ENCODE peak calls at places on chromosome 2, in four cellular contexts. One of them, this sample, is unnamed.

GRCh38 chr2:14720319-14720718 is 87.8 kb downstream of the LRATD1 start:
- DNase-seq in suprapubic skin: no peak
- DNase-seq in adrenal gland: peak
- DNase-seq in H9: no peak
- DNase-seq in this sample: no peak

GRCh38 chr2:231462729-231463465 is 1.4 kb downstream of the NCL start:
- DNase-seq in suprapubic skin: no peak
- DNase-seq in adrenal gland: no peak
- DNase-seq in H9: no peak
- DNase-seq in this sample: peak

GRCh38 chr2:36361396-36361795 is 5.8 kb downstream of the CRIM1 start:
- DNase-seq in H9: no peak
- DNase-seq in adrenal gland: no peak
- DNase-seq in suprapubic skin: no peak
- DNase-seq in this sample: no peak

GRCh38 chr2:234679766-234680687 is 183.1 kb upstream of the ARL4C start:
- DNase-seq in H9: no peak
- DNase-seq in adrenal gland: peak
- DNase-seq in suprapubic skin: peak
- DNase-seq in this sample: no peak

GRCh38 chr2:148534416-148535205 is 109.9 kb upstream of the EPC2 start:
- DNase-seq in adrenal gland: no peak
- DNase-seq in suprapubic skin: peak
- DNase-seq in H9: no peak
- DNase-seq in this sample: no peak

GRCh38 chr2:235546436-235546835 is 52.6 kb downstream of the AGAP1 start:
- DNase-seq in suprapubic skin: no peak
- DNase-seq in H9: no peak
- DNase-seq in adrenal gland: no peak
- DNase-seq in this sample: no peak

GRCh38 chr2:141557329-141558098 is 573.3 kb downstream of the LRP1B start:
- DNase-seq in adrenal gland: no peak
- DNase-seq in H9: no peak
- DNase-seq in suprapubic skin: no peak
- DNase-seq in this sample: no peak

GRCh38 chr2:214808961-214809750 is at the start of gene BARD1:
- DNase-seq in H9: peak
- DNase-seq in adrenal gland: peak
- DNase-seq in suprapubic skin: peak
- DNase-seq in this sample: peak

GRCh38 chr2:119315241-119315925 is 51.3 kb downstream of the C2orf76 start:
- DNase-seq in suprapubic skin: no peak
- DNase-seq in adrenal gland: no peak
- DNase-seq in H9: no peak
- DNase-seq in this sample: no peak

GRCh38 chr2:16368328-16368727 is 297.3 kb downstream of the CYRIA start:
- DNase-seq in H9: no peak
- DNase-seq in adrenal gland: no peak
- DNase-seq in suprapubic skin: no peak
- DNase-seq in this sample: no peak

GRCh38 chr2:44680983-44681481 is 260.5 kb upstream of the SIX3 start:
- DNase-seq in suprapubic skin: no peak
- DNase-seq in H9: no peak
- DNase-seq in adrenal gland: no peak
- DNase-seq in this sample: no peak

GRCh38 chr2:66849128-66849527 is 414.2 kb downstream of the MEIS1 start:
- DNase-seq in suprapubic skin: no peak
- DNase-seq in H9: no peak
- DNase-seq in adrenal gland: no peak
- DNase-seq in this sample: no peak

GRCh38 chr2:199471443-199472057 is 13.8 kb upstream of the SATB2 start:
- DNase-seq in suprapubic skin: peak
- DNase-seq in adrenal gland: peak
- DNase-seq in H9: peak
- DNase-seq in this sample: no peak
- TF ChIP-seq CTCF in suprapubic skin: peak
- TF ChIP-seq CTCF in adrenal gland: peak
- TF ChIP-seq CTCF in H9: peak
- TF ChIP-seq CTCF in this sample: peak

DNA sequence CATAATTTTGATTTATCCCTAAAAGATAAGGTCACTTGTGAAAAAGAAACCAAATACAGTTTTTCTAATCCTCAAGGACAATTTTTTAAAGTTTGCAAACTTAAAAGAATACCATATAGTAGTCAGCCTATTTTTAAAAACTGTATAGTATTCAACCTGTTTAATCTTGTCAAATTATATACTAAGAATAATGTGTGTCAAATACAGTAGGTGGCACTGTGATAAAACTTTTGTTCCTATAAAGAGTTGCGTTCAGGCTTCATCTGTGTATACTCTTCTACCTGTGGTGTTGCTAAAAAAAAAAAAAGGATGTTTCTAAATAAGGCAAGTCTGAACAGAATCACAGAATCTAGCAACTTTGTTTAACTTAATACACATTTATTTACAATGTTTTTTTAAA is 68.6 kb downstream of the CCDC138 start:
- DNase-seq in adrenal gland: no peak
- DNase-seq in H9: no peak
- DNase-seq in suprapubic skin: no peak
- DNase-seq in this sample: no peak
- TF ChIP-seq CTCF in adrenal gland: peak
- TF ChIP-seq CTCF in H9: no peak
- TF ChIP-seq CTCF in suprapubic skin: no peak
- TF ChIP-seq CTCF in this sample: no peak

GRCh38 chr2:60536716-60537115 is 16.7 kb downstream of the BCL11A start:
- DNase-seq in suprapubic skin: no peak
- DNase-seq in H9: no peak
- DNase-seq in adrenal gland: no peak
- DNase-seq in this sample: no peak
- TF ChIP-seq CTCF in suprapubic skin: no peak
- TF ChIP-seq CTCF in H9: no peak
- TF ChIP-seq CTCF in adrenal gland: no peak
- TF ChIP-seq CTCF in this sample: no peak

DNA sequence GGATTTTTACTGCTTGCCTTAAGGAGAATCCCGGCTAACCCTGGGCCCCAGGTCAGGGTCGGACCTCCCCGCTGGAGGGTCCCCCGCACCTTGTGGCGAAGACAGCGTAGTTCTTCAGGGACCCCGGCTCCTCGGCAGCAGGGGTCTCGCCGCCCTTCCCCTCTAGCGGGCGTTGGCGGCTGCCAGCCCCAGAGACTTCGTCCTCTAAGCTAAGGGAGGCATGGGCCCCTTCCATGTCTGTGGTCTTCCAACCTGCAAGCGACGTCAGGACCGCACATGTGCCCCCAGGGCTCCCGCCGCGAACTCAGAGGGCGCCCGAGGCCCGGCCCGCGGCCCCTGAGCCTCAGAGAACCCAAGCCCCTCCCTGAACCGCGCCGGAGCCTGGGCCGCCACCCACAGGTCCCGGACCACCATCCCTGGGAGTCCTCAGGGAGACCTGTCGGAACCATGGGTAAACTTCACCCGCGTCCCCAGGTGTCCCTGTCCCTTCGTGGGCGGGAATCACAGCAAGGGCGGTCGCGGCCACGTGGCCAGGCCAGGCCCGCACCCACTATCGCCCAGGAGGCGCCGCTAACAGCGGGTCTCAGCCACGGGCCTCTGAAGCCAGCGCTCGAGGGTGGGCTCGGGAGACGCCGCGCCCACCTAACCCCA is 562 bp downstream of the ANKMY1 start:
- DNase-seq in suprapubic skin: peak
- DNase-seq in H9: peak
- DNase-seq in adrenal gland: peak
- DNase-seq in this sample: no peak
- TF ChIP-seq CTCF in suprapubic skin: no peak
- TF ChIP-seq CTCF in H9: no peak
- TF ChIP-seq CTCF in adrenal gland: no peak
- TF ChIP-seq CTCF in this sample: no peak

DNA sequence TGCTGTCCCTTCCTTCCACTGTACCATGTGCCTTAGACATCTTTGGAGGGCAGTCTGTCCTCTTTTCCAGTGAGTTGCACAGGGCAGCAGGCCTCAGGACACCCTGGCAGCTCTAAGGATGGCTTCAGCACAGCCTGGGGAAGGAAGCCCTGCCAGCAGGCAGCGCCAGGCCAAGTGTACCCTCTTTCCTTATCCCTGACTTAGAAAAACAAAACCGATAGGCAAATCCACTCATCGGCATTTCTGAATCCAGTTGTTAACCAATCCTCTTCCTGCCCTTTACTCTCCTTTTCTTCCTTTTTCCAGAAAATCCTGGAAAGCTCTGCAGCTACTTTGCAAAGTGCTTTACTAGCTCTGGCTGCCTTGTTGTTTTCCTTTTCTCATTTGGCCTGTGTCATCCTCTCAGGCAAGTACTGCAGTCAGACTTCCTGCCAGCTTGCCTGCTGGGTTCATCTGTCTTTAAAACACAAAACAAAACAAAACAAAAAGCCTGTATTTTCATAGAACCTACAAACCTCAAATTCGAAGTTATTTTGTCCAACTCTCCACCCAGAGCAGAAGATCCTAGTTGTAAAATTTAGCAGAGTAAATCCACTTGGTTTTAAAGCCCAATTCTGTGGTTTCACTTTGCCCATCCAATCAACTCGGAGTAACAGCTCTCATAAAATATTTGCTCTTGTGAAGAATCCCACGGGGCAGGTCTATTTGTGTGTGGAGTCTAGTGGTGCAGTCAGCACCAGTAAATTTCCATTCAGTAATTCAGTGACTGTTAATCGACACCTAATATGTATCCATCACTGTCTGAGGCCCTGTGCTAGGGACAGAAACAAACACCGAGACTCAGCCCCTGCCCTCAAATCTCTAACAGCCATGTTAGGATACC is 45.2 kb downstream of the PCBP1 start:
- DNase-seq in H9: no peak
- DNase-seq in adrenal gland: peak
- DNase-seq in suprapubic skin: no peak
- DNase-seq in this sample: no peak
- TF ChIP-seq CTCF in H9: no peak
- TF ChIP-seq CTCF in adrenal gland: no peak
- TF ChIP-seq CTCF in suprapubic skin: no peak
- TF ChIP-seq CTCF in this sample: no peak

GRCh38 chr2:177101930-177102329 is 110.7 kb upstream of the HNRNPA3 start:
- DNase-seq in suprapubic skin: no peak
- DNase-seq in adrenal gland: no peak
- DNase-seq in H9: no peak
- DNase-seq in this sample: no peak

GRCh38 chr2:177108890-177109289 is 103.7 kb upstream of the HNRNPA3 start:
- DNase-seq in H9: no peak
- DNase-seq in suprapubic skin: no peak
- DNase-seq in adrenal gland: no peak
- DNase-seq in this sample: no peak

DNA sequence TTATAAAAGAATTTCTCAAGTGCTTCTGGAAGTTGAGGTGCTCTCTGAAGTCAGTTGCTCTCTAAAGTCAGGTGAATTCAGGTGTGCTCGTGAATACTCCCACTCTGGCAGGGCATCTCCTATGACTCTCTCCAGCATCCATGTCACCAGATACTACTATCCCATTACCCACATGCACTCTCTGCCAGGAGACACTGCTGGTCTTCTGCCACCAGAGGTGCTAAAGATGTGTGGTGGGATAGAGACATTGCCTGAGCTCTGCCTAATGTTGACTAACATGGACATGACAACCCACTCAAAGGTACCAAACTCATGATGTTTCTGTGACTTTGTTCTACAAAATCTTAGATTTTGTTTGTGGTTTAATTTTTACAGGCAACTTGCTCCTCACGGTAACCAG is 106.4 kb upstream of the HNRNPA3 start:
- DNase-seq in suprapubic skin: no peak
- DNase-seq in H9: peak
- DNase-seq in adrenal gland: no peak
- DNase-seq in this sample: no peak
- TF ChIP-seq CTCF in suprapubic skin: no peak
- TF ChIP-seq CTCF in H9: peak
- TF ChIP-seq CTCF in adrenal gland: no peak
- TF ChIP-seq CTCF in this sample: no peak

GRCh38 chr2:240469747-240470146 is 34.3 kb downstream of the GPC1 start:
- DNase-seq in suprapubic skin: no peak
- DNase-seq in adrenal gland: peak
- DNase-seq in H9: no peak
- DNase-seq in this sample: no peak

GRCh38 chr2:240469239-240469636 is 33.8 kb downstream of the GPC1 start:
- DNase-seq in adrenal gland: peak
- DNase-seq in suprapubic skin: no peak
- DNase-seq in H9: peak
- DNase-seq in this sample: no peak

GRCh38 chr2:240467659-240468299 is 32.3 kb downstream of the GPC1 start:
- DNase-seq in H9: peak
- DNase-seq in suprapubic skin: no peak
- DNase-seq in adrenal gland: peak
- DNase-seq in this sample: no peak

GRCh38 chr2:240467149-240467642 is 31.7 kb downstream of the GPC1 start:
- DNase-seq in adrenal gland: peak
- DNase-seq in H9: peak
- DNase-seq in suprapubic skin: no peak
- DNase-seq in this sample: no peak

GRCh38 chr2:240468300-240469238 is 33.1 kb downstream of the GPC1 start:
- DNase-seq in H9: peak
- DNase-seq in adrenal gland: peak
- DNase-seq in suprapubic skin: no peak
- DNase-seq in this sample: no peak
- TF ChIP-seq CTCF in H9: no peak
- TF ChIP-seq CTCF in adrenal gland: no peak
- TF ChIP-seq CTCF in suprapubic skin: no peak
- TF ChIP-seq CTCF in this sample: no peak

DNA sequence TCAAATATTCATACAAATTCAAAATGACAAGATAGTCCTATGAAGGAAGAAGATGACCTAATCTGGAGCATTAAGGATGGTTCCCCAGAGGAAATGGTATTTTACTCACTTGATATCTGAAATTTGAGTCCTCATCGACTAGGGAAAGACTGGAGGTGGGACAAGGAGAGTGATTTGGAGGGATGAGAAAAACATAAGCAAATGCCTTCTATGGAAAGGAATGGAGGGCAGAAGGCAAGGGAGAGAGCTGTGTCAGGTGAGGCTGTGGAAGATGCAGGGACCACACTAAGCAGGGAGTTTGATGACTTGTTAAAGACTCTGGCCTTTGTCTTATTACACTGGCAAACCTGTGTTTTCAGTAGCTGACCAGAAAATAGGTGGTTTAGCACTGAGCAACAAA is 38.4 kb downstream of the CALCRL start:
- DNase-seq in suprapubic skin: no peak
- DNase-seq in adrenal gland: no peak
- DNase-seq in H9: no peak
- DNase-seq in this sample: no peak
- TF ChIP-seq CTCF in suprapubic skin: no peak
- TF ChIP-seq CTCF in adrenal gland: no peak
- TF ChIP-seq CTCF in H9: no peak
- TF ChIP-seq CTCF in this sample: no peak

GRCh38 chr2:237171396-237171795 is 85.7 kb downstream of the COPS8 start:
- DNase-seq in H9: no peak
- DNase-seq in adrenal gland: peak
- DNase-seq in suprapubic skin: no peak
- DNase-seq in this sample: no peak
- TF ChIP-seq CTCF in H9: no peak
- TF ChIP-seq CTCF in adrenal gland: peak
- TF ChIP-seq CTCF in suprapubic skin: no peak
- TF ChIP-seq CTCF in this sample: no peak

This sample was measured in coronary artery.